ENCODE peak calls at places on chromosomes 16 and 17, in nine cellular contexts. L, I, V, D, A, B, M, P and O are unnamed samples.

GRCh38 chr16:26454102-26454501 is 612.6 kb upstream of the C16orf82 start:
- DNase-seq in L (peak; percentile 33), D (no peak), M (no peak), A (no peak), P (no peak), V (no peak), B (no peak), I (no peak), O (no peak)

GRCh38 chr16:72013389-72013788 is 4.8 kb downstream of the DHODH start:
- DNase-seq in M (no peak), A (no peak), P (no peak), L (no peak), I (no peak), D (no peak), V (no peak), B (no peak), O (no peak)

GRCh38 chr17:49085565-49086315 is 46.8 kb upstream of the B4GALNT2 start:
- DNase-seq in V (no peak), I (no peak), P (no peak), M (no peak), A (no peak), L (no peak), D (no peak), B (no peak), O (no peak)

GRCh38 chr17:35449371-35449931 is 885 bp upstream of the SLFN13 start:
- DNase-seq in A (no peak), B (peak; percentile 25), D (peak; percentile 26), P (no peak), M (peak; percentile 64), L (no peak), I (no peak), V (no peak), O (no peak)

GRCh38 chr16:47139561-47140185 is 4.1 kb downstream of the NETO2 start:
- DNase-seq in I (no peak), D (no peak), A (no peak), L (no peak), V (no peak), M (no peak), B (no peak), P (no peak), O (no peak)

GRCh38 chr17:77466596-77467223 is 325.9 kb downstream of the SEC14L1 start:
- DNase-seq in I (no peak), P (no peak), M (peak; percentile 61), L (no peak), B (no peak), D (peak; percentile 41), V (no peak), A (no peak), O (no peak)

GRCh38 chr17:38701504-38702165 is 3.4 kb upstream of the MLLT6 start:
- DNase-seq in V (peak; percentile 74), B (peak; percentile 64), M (peak; percentile 75), I (no peak), L (peak; percentile 23), A (peak; percentile 63), D (no peak), P (no peak), O (no peak)

GRCh38 chr16:77812856-77813523 is 24.6 kb downstream of the VAT1L start:
- DNase-seq in P (no peak), I (no peak), V (no peak), B (no peak), M (no peak), A (no peak), L (no peak), D (no peak), O (no peak)

GRCh38 chr17:77285594-77286390 is 145.0 kb downstream of the SEC14L1 start:
- DNase-seq in D (no peak), P (peak; percentile 93), B (no peak), I (no peak), V (no peak), L (peak; percentile 47), A (no peak), M (peak; percentile 77), O (no peak)

GRCh38 chr16:22926105-22926751 is 112.3 kb downstream of the HS3ST2 start:
- DNase-seq in P (no peak), B (no peak), L (no peak), A (no peak), I (no peak), M (no peak), V (no peak), D (no peak), O (no peak)

GRCh38 chr16:85129846-85130706 is 17.8 kb upstream of the CIBAR2 start:
- DNase-seq in A (no peak), L (no peak), P (no peak), V (no peak), M (no peak), I (no peak), B (no peak), D (no peak), O (no peak)

GRCh38 chr16:86893513-86893912 is 315.2 kb downstream of the FOXL1 start:
- DNase-seq in A (no peak), D (no peak), P (peak; percentile 82), M (no peak), B (no peak), I (no peak), V (no peak), L (no peak), O (no peak)

GRCh38 chr17:78954684-78955083 is 25.0 kb downstream of the LGALS3BP start:
- DNase-seq in V (no peak), I (no peak), D (no peak), P (no peak), L (no peak), B (no peak), A (no peak), M (no peak), O (no peak)

GRCh38 chr16:83973581-83974385 is 5.7 kb downstream of the NECAB2 start:
- DNase-seq in M (no peak), D (no peak), L (no peak), B (no peak), I (no peak), V (no peak), P (no peak), A (no peak), O (no peak)

GRCh38 chr17:66740226-66740625 is 94.7 kb upstream of the CACNG5 start:
- DNase-seq in L (no peak), I (no peak), M (no peak), A (no peak), B (no peak), P (no peak), D (no peak), V (no peak), O (no peak)

GRCh38 chr16:56625943-56626654 is 518 bp downstream of the MT1E start:
- DNase-seq in A (no peak), D (no peak), P (peak; percentile 43), L (no peak), B (no peak), V (no peak), M (peak; percentile 73), I (no peak), O (no peak)

GRCh38 chr17:38509008-38509771 is 80.9 kb downstream of the ARHGAP23 start:
- DNase-seq in P (peak; percentile 95), V (peak; percentile 66), I (peak; percentile 36), B (peak; percentile 87), M (peak; percentile 87), L (peak; percentile 83), A (peak; percentile 49), D (peak; percentile 94), O (peak; percentile 91)

GRCh38 chr16:23060458-23061320 is 88.6 kb downstream of the USP31 start:
- DNase-seq in D (peak; percentile 82), L (peak; percentile 87), M (peak; percentile 80), V (peak; percentile 50), I (peak; percentile 12), A (peak; percentile 13), P (peak; percentile 60), B (peak; percentile 57), O (no peak)

GRCh38 chr16:84996365-84996764 is 15.0 kb downstream of the ZDHHC7 start:
- DNase-seq in M (no peak), V (no peak), I (no peak), L (no peak), B (no peak), D (no peak), A (no peak), P (no peak), O (no peak)

GRCh38 chr16:50547944-50548658 is at the start of gene NKD1:
- DNase-seq in M (peak; percentile 85), P (peak; percentile 86), I (peak; percentile 54), D (peak; percentile 95), V (peak; percentile 73), L (peak; percentile 84), B (peak; percentile 89), A (peak; percentile 65), O (peak; percentile 83)

GRCh38 chr17:61232871-61233270 is 166.8 kb upstream of the TBX2 start:
- DNase-seq in I (no peak), B (no peak), D (no peak), A (no peak), L (no peak), V (no peak), P (no peak), M (no peak), O (no peak)

GRCh38 chr16:66007717-66008116 is 358.8 kb upstream of the CDH5 start:
- DNase-seq in B (no peak), P (no peak), I (no peak), V (no peak), D (peak; percentile 8), L (no peak), A (no peak), M (no peak), O (no peak)

GRCh38 chr17:74527081-74527480 is 4.2 kb downstream of the CD300LB start:
- DNase-seq in M (no peak), P (no peak), D (no peak), L (no peak), I (no peak), V (no peak), A (no peak), B (no peak), O (no peak)

GRCh38 chr17:78172284-78173024 is 4.1 kb downstream of the SYNGR2 start:
- DNase-seq in V (no peak), B (no peak), A (no peak), D (no peak), I (no peak), M (no peak), L (no peak), P (no peak), O (no peak)

GRCh38 chr16:55559233-55559632 is 7.3 kb upstream of the CAPNS2 start:
- DNase-seq in P (no peak), L (no peak), D (no peak), A (no peak), V (no peak), M (no peak), B (no peak), I (no peak), O (no peak)